ENCODE peak calls at places on chromosomes 12 and 14, in seven cellular contexts. One of them, this sample, is unnamed.

GRCh38 chr14:102396531-102396930 is 33.8 kb downstream of the TECPR2 start:
- DNase-seq in colonic mucosa: no peak
- DNase-seq in CD8-positive, alpha-beta T cell: no peak
- DNase-seq in endothelial cell of umbilical vein: no peak
- DNase-seq in MM.1S: no peak
- DNase-seq in heart right ventricle: no peak
- DNase-seq in MCF 10A: no peak
- DNase-seq in this sample: no peak

GRCh38 chr12:90854136-90854689 is 100.8 kb downstream of the CCER1 start:
- DNase-seq in MM.1S: peak
- DNase-seq in endothelial cell of umbilical vein: peak
- DNase-seq in heart right ventricle: peak
- DNase-seq in MCF 10A: peak
- DNase-seq in CD8-positive, alpha-beta T cell: no peak
- DNase-seq in colonic mucosa: peak
- DNase-seq in this sample: no peak

GRCh38 chr12:49413796-49414195 is 46.5 kb downstream of the SPATS2 start:
- DNase-seq in MCF 10A: peak
- DNase-seq in endothelial cell of umbilical vein: no peak
- DNase-seq in heart right ventricle: no peak
- DNase-seq in MM.1S: no peak
- DNase-seq in CD8-positive, alpha-beta T cell: no peak
- DNase-seq in colonic mucosa: no peak
- DNase-seq in this sample: no peak

GRCh38 chr14:50741571-50741970 is 73.5 kb upstream of the SAV1 start:
- DNase-seq in colonic mucosa: no peak
- DNase-seq in CD8-positive, alpha-beta T cell: no peak
- DNase-seq in MM.1S: peak
- DNase-seq in heart right ventricle: no peak
- DNase-seq in endothelial cell of umbilical vein: peak
- DNase-seq in MCF 10A: peak
- DNase-seq in this sample: no peak

GRCh38 chr12:58950739-58951100 is 30.4 kb upstream of the LRIG3 start:
- DNase-seq in MCF 10A: no peak
- DNase-seq in endothelial cell of umbilical vein: peak
- DNase-seq in colonic mucosa: peak
- DNase-seq in heart right ventricle: no peak
- DNase-seq in CD8-positive, alpha-beta T cell: no peak
- DNase-seq in MM.1S: no peak
- DNase-seq in this sample: no peak

GRCh38 chr12:98618952-98619351 is 25.5 kb downstream of the SLC25A3 start:
- DNase-seq in MCF 10A: peak
- DNase-seq in heart right ventricle: no peak
- DNase-seq in MM.1S: no peak
- DNase-seq in CD8-positive, alpha-beta T cell: no peak
- DNase-seq in colonic mucosa: no peak
- DNase-seq in endothelial cell of umbilical vein: no peak
- DNase-seq in this sample: no peak

GRCh38 chr12:8501720-8502119 is 11.6 kb upstream of the CLEC4D start:
- DNase-seq in endothelial cell of umbilical vein: no peak
- DNase-seq in CD8-positive, alpha-beta T cell: no peak
- DNase-seq in MCF 10A: no peak
- DNase-seq in heart right ventricle: no peak
- DNase-seq in MM.1S: no peak
- DNase-seq in colonic mucosa: no peak
- DNase-seq in this sample: no peak

GRCh38 chr12:75974323-75975273 is 57.0 kb downstream of the PHLDA1 start:
- DNase-seq in MCF 10A: no peak
- DNase-seq in endothelial cell of umbilical vein: no peak
- DNase-seq in heart right ventricle: no peak
- DNase-seq in MM.1S: no peak
- DNase-seq in colonic mucosa: no peak
- DNase-seq in CD8-positive, alpha-beta T cell: no peak
- DNase-seq in this sample: no peak

GRCh38 chr14:56339855-56340701 is 221.9 kb downstream of the PELI2 start:
- DNase-seq in MCF 10A: peak
- DNase-seq in colonic mucosa: peak
- DNase-seq in heart right ventricle: peak
- DNase-seq in MM.1S: peak
- DNase-seq in CD8-positive, alpha-beta T cell: peak
- DNase-seq in endothelial cell of umbilical vein: peak
- DNase-seq in this sample: peak

GRCh38 chr12:24364921-24365320 is 415.5 kb upstream of the SOX5 start:
- DNase-seq in heart right ventricle: no peak
- DNase-seq in MCF 10A: no peak
- DNase-seq in colonic mucosa: no peak
- DNase-seq in CD8-positive, alpha-beta T cell: no peak
- DNase-seq in endothelial cell of umbilical vein: no peak
- DNase-seq in MM.1S: no peak
- DNase-seq in this sample: no peak

GRCh38 chr12:124928095-124928911 is 13.9 kb upstream of the UBC start:
- DNase-seq in MM.1S: no peak
- DNase-seq in colonic mucosa: peak
- DNase-seq in heart right ventricle: peak
- DNase-seq in CD8-positive, alpha-beta T cell: no peak
- DNase-seq in endothelial cell of umbilical vein: peak
- DNase-seq in MCF 10A: peak
- DNase-seq in this sample: no peak

GRCh38 chr14:77310041-77310440 is 10.6 kb downstream of the POMT2 start:
- DNase-seq in endothelial cell of umbilical vein: no peak
- DNase-seq in MM.1S: no peak
- DNase-seq in heart right ventricle: no peak
- DNase-seq in CD8-positive, alpha-beta T cell: no peak
- DNase-seq in MCF 10A: no peak
- DNase-seq in colonic mucosa: no peak
- DNase-seq in this sample: no peak

GRCh38 chr14:102909911-102910310 is 12.6 kb upstream of the AMN start:
- DNase-seq in colonic mucosa: no peak
- DNase-seq in heart right ventricle: no peak
- DNase-seq in MCF 10A: no peak
- DNase-seq in CD8-positive, alpha-beta T cell: no peak
- DNase-seq in MM.1S: no peak
- DNase-seq in endothelial cell of umbilical vein: no peak
- DNase-seq in this sample: no peak

GRCh38 chr12:106074706-106075392 is 63.9 kb downstream of the NUAK1 start:
- DNase-seq in CD8-positive, alpha-beta T cell: no peak
- DNase-seq in colonic mucosa: no peak
- DNase-seq in endothelial cell of umbilical vein: peak
- DNase-seq in MCF 10A: no peak
- DNase-seq in MM.1S: no peak
- DNase-seq in heart right ventricle: no peak
- DNase-seq in this sample: no peak

GRCh38 chr12:128381961-128382360 is 115.0 kb downstream of the TMEM132C start:
- DNase-seq in colonic mucosa: no peak
- DNase-seq in CD8-positive, alpha-beta T cell: no peak
- DNase-seq in heart right ventricle: no peak
- DNase-seq in MM.1S: no peak
- DNase-seq in MCF 10A: no peak
- DNase-seq in endothelial cell of umbilical vein: no peak
- DNase-seq in this sample: no peak

GRCh38 chr14:20657216-20658211 is 16.0 kb upstream of the OR6S1 start:
- DNase-seq in endothelial cell of umbilical vein: no peak
- DNase-seq in MCF 10A: peak
- DNase-seq in heart right ventricle: no peak
- DNase-seq in colonic mucosa: no peak
- DNase-seq in CD8-positive, alpha-beta T cell: no peak
- DNase-seq in MM.1S: no peak
- DNase-seq in this sample: no peak

GRCh38 chr14:55127491-55127951 is 1.5 kb upstream of the LGALS3 start:
- DNase-seq in heart right ventricle: no peak
- DNase-seq in colonic mucosa: peak
- DNase-seq in CD8-positive, alpha-beta T cell: no peak
- DNase-seq in endothelial cell of umbilical vein: no peak
- DNase-seq in MM.1S: no peak
- DNase-seq in MCF 10A: peak
- DNase-seq in this sample: no peak

GRCh38 chr14:62599616-62600385 is 445.5 kb downstream of the KCNH5 start:
- DNase-seq in MM.1S: no peak
- DNase-seq in endothelial cell of umbilical vein: no peak
- DNase-seq in heart right ventricle: no peak
- DNase-seq in CD8-positive, alpha-beta T cell: no peak
- DNase-seq in MCF 10A: no peak
- DNase-seq in colonic mucosa: no peak
- DNase-seq in this sample: no peak

GRCh38 chr14:63266106-63266505 is 52.6 kb downstream of the GPHB5 start:
- DNase-seq in MCF 10A: no peak
- DNase-seq in CD8-positive, alpha-beta T cell: no peak
- DNase-seq in colonic mucosa: no peak
- DNase-seq in endothelial cell of umbilical vein: no peak
- DNase-seq in heart right ventricle: no peak
- DNase-seq in MM.1S: no peak
- DNase-seq in this sample: no peak

GRCh38 chr14:73958591-73958990 is 8.5 kb downstream of the COQ6 start:
- DNase-seq in heart right ventricle: no peak
- DNase-seq in colonic mucosa: no peak
- DNase-seq in MCF 10A: no peak
- DNase-seq in endothelial cell of umbilical vein: no peak
- DNase-seq in MM.1S: no peak
- DNase-seq in CD8-positive, alpha-beta T cell: no peak
- DNase-seq in this sample: no peak
- TF ChIP-seq CTCF in heart right ventricle: no peak
- TF ChIP-seq CTCF in colonic mucosa: no peak
- TF ChIP-seq CTCF in MCF 10A: no peak
- TF ChIP-seq CTCF in endothelial cell of umbilical vein: no peak
- TF ChIP-seq CTCF in MM.1S: no peak
- TF ChIP-seq CTCF in CD8-positive, alpha-beta T cell: no peak
- TF ChIP-seq CTCF in this sample: no peak

GRCh38 chr14:64391986-64392385 is 3.8 kb downstream of the MTHFD1 start:
- DNase-seq in CD8-positive, alpha-beta T cell: no peak
- DNase-seq in colonic mucosa: no peak
- DNase-seq in heart right ventricle: no peak
- DNase-seq in MM.1S: no peak
- DNase-seq in MCF 10A: no peak
- DNase-seq in endothelial cell of umbilical vein: no peak
- DNase-seq in this sample: no peak

GRCh38 chr14:64394423-64394822 is 6.3 kb downstream of the MTHFD1 start:
- DNase-seq in MM.1S: no peak
- DNase-seq in MCF 10A: no peak
- DNase-seq in CD8-positive, alpha-beta T cell: no peak
- DNase-seq in heart right ventricle: no peak
- DNase-seq in endothelial cell of umbilical vein: no peak
- DNase-seq in colonic mucosa: no peak
- DNase-seq in this sample: no peak

GRCh38 chr14:64387738-64388532 is at the start of gene MTHFD1:
- DNase-seq in heart right ventricle: peak
- DNase-seq in colonic mucosa: peak
- DNase-seq in MCF 10A: peak
- DNase-seq in endothelial cell of umbilical vein: peak
- DNase-seq in CD8-positive, alpha-beta T cell: peak
- DNase-seq in MM.1S: peak
- DNase-seq in this sample: peak

GRCh38 chr14:64388533-64389243 is 535 bp downstream of the MTHFD1 start:
- DNase-seq in heart right ventricle: no peak
- DNase-seq in MCF 10A: peak
- DNase-seq in colonic mucosa: peak
- DNase-seq in endothelial cell of umbilical vein: no peak
- DNase-seq in CD8-positive, alpha-beta T cell: no peak
- DNase-seq in MM.1S: no peak
- DNase-seq in this sample: no peak

DNA sequence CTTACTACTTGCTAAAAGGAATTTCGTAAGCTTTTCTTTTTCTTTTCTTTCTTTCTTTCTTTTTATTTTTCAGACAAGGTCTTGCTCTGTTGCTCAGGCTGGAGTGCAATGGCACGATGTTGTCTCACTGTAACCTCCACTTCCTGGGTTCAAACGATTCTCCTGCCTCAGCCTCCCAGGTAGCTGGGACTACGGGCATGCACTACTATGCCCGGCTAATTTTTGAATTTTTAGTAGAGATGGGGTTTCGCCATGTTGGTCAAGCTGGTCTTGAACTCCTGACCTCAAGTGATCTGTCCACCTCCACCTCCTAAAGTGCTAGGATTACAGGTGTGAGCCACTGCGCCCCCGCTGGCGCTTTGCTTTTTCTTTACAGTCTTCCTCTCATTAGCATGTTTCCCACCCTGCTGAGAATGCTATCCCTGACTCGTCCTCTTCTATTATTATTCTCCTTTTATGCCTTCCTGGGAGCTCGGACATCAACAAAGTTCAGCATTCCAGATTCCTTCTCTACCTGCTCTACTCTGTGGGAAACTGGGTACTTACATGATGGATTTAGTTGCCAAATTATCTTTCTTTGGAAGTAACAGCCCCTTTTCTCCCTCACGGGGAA is 3.1 kb downstream of the MTHFD1 start:
- DNase-seq in colonic mucosa: no peak
- DNase-seq in MM.1S: no peak
- DNase-seq in CD8-positive, alpha-beta T cell: no peak
- DNase-seq in MCF 10A: no peak
- DNase-seq in heart right ventricle: no peak
- DNase-seq in endothelial cell of umbilical vein: no peak
- DNase-seq in this sample: no peak
- TF ChIP-seq CTCF in colonic mucosa: no peak
- TF ChIP-seq CTCF in MM.1S: no peak
- TF ChIP-seq CTCF in CD8-positive, alpha-beta T cell: no peak
- TF ChIP-seq CTCF in MCF 10A: no peak
- TF ChIP-seq CTCF in heart right ventricle: no peak
- TF ChIP-seq CTCF in endothelial cell of umbilical vein: no peak
- TF ChIP-seq CTCF in this sample: no peak

GRCh38 chr14:92382677-92383076 is 59.7 kb downstream of the SLC24A4 start:
- DNase-seq in MM.1S: no peak
- DNase-seq in MCF 10A: peak
- DNase-seq in endothelial cell of umbilical vein: no peak
- DNase-seq in colonic mucosa: no peak
- DNase-seq in CD8-positive, alpha-beta T cell: no peak
- DNase-seq in heart right ventricle: no peak
- DNase-seq in this sample: no peak
- TF ChIP-seq CTCF in MM.1S: peak
- TF ChIP-seq CTCF in MCF 10A: peak
- TF ChIP-seq CTCF in endothelial cell of umbilical vein: no peak
- TF ChIP-seq CTCF in colonic mucosa: no peak
- TF ChIP-seq CTCF in CD8-positive, alpha-beta T cell: no peak
- TF ChIP-seq CTCF in heart right ventricle: peak
- TF ChIP-seq CTCF in this sample: no peak

GRCh38 chr14:36254020-36254614 is 66.3 kb downstream of the MBIP start:
- DNase-seq in endothelial cell of umbilical vein: no peak
- DNase-seq in colonic mucosa: no peak
- DNase-seq in heart right ventricle: no peak
- DNase-seq in CD8-positive, alpha-beta T cell: no peak
- DNase-seq in MM.1S: no peak
- DNase-seq in MCF 10A: peak
- DNase-seq in this sample: no peak
- TF ChIP-seq CTCF in endothelial cell of umbilical vein: no peak
- TF ChIP-seq CTCF in colonic mucosa: no peak
- TF ChIP-seq CTCF in heart right ventricle: no peak
- TF ChIP-seq CTCF in CD8-positive, alpha-beta T cell: no peak
- TF ChIP-seq CTCF in MM.1S: no peak
- TF ChIP-seq CTCF in MCF 10A: peak
- TF ChIP-seq CTCF in this sample: no peak

GRCh38 chr14:91138511-91139359 is 24.9 kb downstream of the DGLUCY start:
- DNase-seq in MCF 10A: peak
- DNase-seq in CD8-positive, alpha-beta T cell: no peak
- DNase-seq in colonic mucosa: peak
- DNase-seq in heart right ventricle: no peak
- DNase-seq in endothelial cell of umbilical vein: peak
- DNase-seq in MM.1S: peak
- DNase-seq in this sample: no peak
- TF ChIP-seq CTCF in MCF 10A: peak
- TF ChIP-seq CTCF in CD8-positive, alpha-beta T cell: peak
- TF ChIP-seq CTCF in colonic mucosa: peak
- TF ChIP-seq CTCF in heart right ventricle: peak
- TF ChIP-seq CTCF in endothelial cell of umbilical vein: peak
- TF ChIP-seq CTCF in MM.1S: peak
- TF ChIP-seq CTCF in this sample: peak

GRCh38 chr14:71208702-71209357 is 301.6 kb downstream of the PCNX1 start:
- DNase-seq in CD8-positive, alpha-beta T cell: no peak
- DNase-seq in colonic mucosa: no peak
- DNase-seq in endothelial cell of umbilical vein: no peak
- DNase-seq in MCF 10A: no peak
- DNase-seq in MM.1S: no peak
- DNase-seq in heart right ventricle: no peak
- DNase-seq in this sample: no peak
- TF ChIP-seq CTCF in CD8-positive, alpha-beta T cell: no peak
- TF ChIP-seq CTCF in colonic mucosa: no peak
- TF ChIP-seq CTCF in endothelial cell of umbilical vein: no peak
- TF ChIP-seq CTCF in MCF 10A: peak
- TF ChIP-seq CTCF in MM.1S: no peak
- TF ChIP-seq CTCF in heart right ventricle: no peak
- TF ChIP-seq CTCF in this sample: no peak

This sample was measured in natural killer cell.